ENCODE peak calls at places on chromosomes 12 and 14, in four cellular contexts. H is IMR-90, F is transverse colon, N is GM12892. J is an unnamed sample.

GRCh38 chr12:70243510-70244331 is 488 bp downstream of the CNOT2 start:
- DNase-seq in N (peak), F (peak), H (peak), J (peak)

GRCh38 chr12:30823140-30823669 is 68.5 kb upstream of the CAPRIN2 start:
- DNase-seq in H (no peak), N (peak), F (peak), J (peak)

GRCh38 chr12:131245564-131246355 is 292.1 kb downstream of the ADGRD1 start:
- DNase-seq in F (no peak), N (no peak), H (no peak), J (no peak)

GRCh38 chr12:23684121-23684520 is 265.3 kb downstream of the SOX5 start:
- DNase-seq in H (no peak), N (no peak), F (no peak), J (no peak)

GRCh38 chr12:50062733-50063452 is 5.5 kb downstream of the ASIC1 start:
- DNase-seq in N (no peak), H (peak), F (no peak), J (no peak)

GRCh38 chr12:80269953-80270552 is 170.7 kb downstream of the OTOGL start:
- DNase-seq in F (no peak), N (no peak), H (peak), J (peak)

GRCh38 chr12:116885496-116885895 is 4.3 kb upstream of the HRK start:
- DNase-seq in N (no peak), H (no peak), F (no peak), J (no peak)

GRCh38 chr12:58148405-58148804 is 207.0 kb downstream of the ATP23 start:
- DNase-seq in F (no peak), N (no peak), H (peak), J (peak)

GRCh38 chr14:90056821-90057220 is 5.0 kb upstream of the KCNK13 start:
- DNase-seq in N (no peak), H (no peak), F (no peak), J (no peak)

GRCh38 chr12:13952096-13952495 is 29.3 kb downstream of the GRIN2B start:
- DNase-seq in F (no peak), H (no peak), N (no peak), J (no peak)

GRCh38 chr12:26846419-26846818 is 13.4 kb upstream of the ITPR2 start:
- DNase-seq in N (no peak), H (no peak), F (no peak), J (peak)

GRCh38 chr14:65333926-65334687 is 78.4 kb upstream of the FUT8 start:
- DNase-seq in F (peak), N (no peak), H (peak), J (no peak)

GRCh38 chr12:130162267-130162666 is at the start of gene FZD10:
- DNase-seq in F (peak), H (no peak), N (no peak), J (no peak)

GRCh38 chr14:33307691-33308369 is 369.2 kb downstream of the NPAS3 start:
- DNase-seq in H (no peak), N (no peak), F (no peak), J (no peak)

GRCh38 chr12:42140901-42141300 is 3.8 kb downstream of the GXYLT1 start:
- DNase-seq in F (no peak), N (no peak), H (peak), J (no peak)

GRCh38 chr12:130322263-130322662 is 15.4 kb upstream of the PIWIL1 start:
- DNase-seq in H (no peak), F (no peak), N (no peak), J (no peak)

GRCh38 chr14:30295980-30296379 is 263.0 kb upstream of the G2E3 start:
- DNase-seq in F (no peak), H (no peak), N (no peak), J (no peak)

GRCh38 chr12:102478416-102479098 is 1.8 kb downstream of the IGF1 start:
- DNase-seq in F (peak), N (peak), H (no peak), J (no peak)

GRCh38 chr12:108773798-108774788 is 42.8 kb upstream of the CORO1C start:
- DNase-seq in H (peak), F (peak), N (no peak), J (no peak)

GRCh38 chr12:29782285-29782820 is 1.4 kb downstream of the TMTC1 start:
- DNase-seq in H (peak), N (no peak), F (no peak), J (no peak)

GRCh38 chr14:35349496-35349895 is 55.1 kb downstream of the NFKBIA start:
- DNase-seq in F (no peak), H (no peak), N (no peak), J (no peak)

GRCh38 chr12:68259318-68259940 is 6.0 kb upstream of the IL22 start:
- DNase-seq in N (no peak), F (no peak), H (peak), J (no peak)

GRCh38 chr12:131608740-131609665 is 101.9 kb upstream of the SFSWAP start:
- DNase-seq in N (no peak), F (peak), H (peak), J (peak)

GRCh38 chr12:53539526-53539925 is 32.2 kb upstream of the NPFF start:
- DNase-seq in N (no peak), H (no peak), F (no peak), J (no peak)

GRCh38 chr14:31858868-31859267 is 218.2 kb upstream of the ARHGAP5 start:
- DNase-seq in F (no peak), H (peak), N (no peak), J (no peak)

GRCh38 chr12:12723147-12723680 is 6.0 kb downstream of the CDKN1B start:
- DNase-seq in H (peak), F (no peak), N (no peak), J (peak)

GRCh38 chr14:102087762-102088011 is 843 bp upstream of the HSP90AA1 start:
- DNase-seq in F (no peak), H (no peak), N (no peak), J (no peak)

GRCh38 chr12:129762436-129762835 is 141.4 kb downstream of the TMEM132D start:
- DNase-seq in N (no peak), H (no peak), F (no peak), J (no peak)

GRCh38 chr12:7667025-7667575 is 1.4 kb upstream of the APOBEC1 start:
- DNase-seq in H (no peak), F (no peak), N (no peak), J (peak)

GRCh38 chr14:82776958-82777357 is 1243.3 kb upstream of the SEL1L start:
- DNase-seq in H (no peak), F (no peak), N (no peak), J (no peak)

GRCh38 chr14:33676135-33676566 is 274.7 kb downstream of the EGLN3 start:
- DNase-seq in H (no peak), F (peak), N (no peak), J (peak)

GRCh38 chr12:80432061-80432460 is 12.0 kb upstream of the PTPRQ start:
- DNase-seq in N (no peak), H (no peak), F (no peak), J (no peak)

GRCh38 chr12:102950107-102950949 is 7.1 kb upstream of the ASCL1 start:
- DNase-seq in F (no peak), N (no peak), H (no peak), J (no peak)

GRCh38 chr14:58362798-58363412 is 32.8 kb upstream of the TOMM20L start:
- DNase-seq in H (peak), F (no peak), N (no peak), J (peak)

GRCh38 chr14:58947816-58948440 is 240.5 kb upstream of the DAAM1 start:
- DNase-seq in H (no peak), N (no peak), F (no peak), J (no peak)

GRCh38 chr14:26281280-26281998 is 316.4 kb downstream of the NOVA1 start:
- DNase-seq in F (no peak), H (peak), N (no peak), J (peak)

GRCh38 chr12:88182431-88182830 is 40.3 kb downstream of the TMTC3 start:
- DNase-seq in F (no peak), N (no peak), H (no peak), J (no peak)

GRCh38 chr12:67827820-67828383 is 161.3 kb upstream of the IFNG-AS1 start:
- DNase-seq in H (peak), F (peak), N (no peak), J (no peak)

DNA sequence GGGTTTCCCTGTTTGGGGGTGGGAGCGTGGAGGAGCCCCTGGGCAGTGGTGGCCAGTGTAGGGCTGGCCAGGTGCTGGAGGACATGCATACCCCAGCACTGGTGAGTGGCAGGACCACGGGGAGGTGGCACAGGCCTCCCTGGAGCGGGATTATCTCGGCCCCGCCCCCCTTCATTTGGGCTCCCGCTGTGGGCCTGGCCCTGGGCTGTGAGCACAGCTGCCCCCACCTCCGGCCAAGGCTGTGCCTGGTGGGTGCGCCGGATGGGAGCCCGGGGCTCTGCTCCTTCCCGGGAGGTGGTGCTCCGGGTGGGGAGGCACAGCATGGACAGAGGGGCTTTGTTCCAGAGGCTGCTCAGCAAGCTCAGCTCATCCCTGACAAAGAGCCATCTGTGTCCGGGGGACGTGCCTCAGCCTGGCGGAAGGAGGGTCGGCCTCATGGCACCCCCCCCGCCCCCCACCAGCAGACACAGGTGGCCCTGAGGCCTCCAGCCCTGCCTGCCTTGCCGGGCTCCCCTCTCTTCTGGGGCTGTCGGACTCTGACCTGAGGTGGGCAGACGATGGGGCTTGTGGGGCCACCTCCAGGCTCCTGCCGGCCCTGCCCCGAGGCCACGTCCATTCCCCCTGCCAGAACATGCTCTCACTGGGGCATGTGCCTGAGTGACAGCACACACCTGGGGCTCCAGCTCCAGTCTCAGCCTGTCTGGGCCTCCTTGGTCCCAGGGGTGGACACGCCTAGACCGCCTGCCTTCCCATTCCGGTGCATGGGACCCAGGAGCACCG is 8.4 kb downstream of the TEDC1 start:
- DNase-seq in H (no peak), N (peak), F (no peak), J (no peak)
- TF ChIP-seq POLR2A in H (no peak), N (no peak), F (no peak), J (no peak)

GRCh38 chr12:64610660-64611429 is 550 bp downstream of the RASSF3 start:
- DNase-seq in N (peak), F (peak), H (peak), J (peak)

GRCh38 chr12:64608901-64609542 is 1.3 kb upstream of the RASSF3 start:
- DNase-seq in F (peak), H (peak), N (peak), J (peak)

GRCh38 chr12:64609543-64610091 is 678 bp upstream of the RASSF3 start:
- DNase-seq in H (peak), N (no peak), F (no peak), J (peak)

GRCh38 chr12:64611430-64612286 is 1.4 kb downstream of the RASSF3 start:
- DNase-seq in N (no peak), H (peak), F (peak), J (peak)

GRCh38 chr12:64610092-64610659 is at the start of gene RASSF3:
- DNase-seq in H (peak), N (peak), F (peak), J (peak)
- TF ChIP-seq POLR2A in H (no peak), N (peak), F (peak), J (no peak)

GRCh38 chr12:104290320-104290719 is 13.2 kb upstream of the EID3 start:
- DNase-seq in F (no peak), H (no peak), N (no peak), J (no peak)

GRCh38 chr12:104285740-104286537 is 17.6 kb upstream of the EID3 start:
- DNase-seq in F (peak), N (no peak), H (peak), J (no peak)

GRCh38 chr12:104290855-104291254 is 12.7 kb upstream of the EID3 start:
- DNase-seq in N (no peak), H (no peak), F (no peak), J (no peak)

GRCh38 chr12:104286538-104287482 is 16.7 kb upstream of the EID3 start:
- DNase-seq in H (peak), F (peak), N (peak), J (peak)

GRCh38 chr12:104288635-104289258 is 14.8 kb upstream of the EID3 start:
- DNase-seq in H (peak), N (peak), F (peak), J (peak)
- TF ChIP-seq POLR2A in H (peak), N (peak), F (peak), J (peak)

DNA sequence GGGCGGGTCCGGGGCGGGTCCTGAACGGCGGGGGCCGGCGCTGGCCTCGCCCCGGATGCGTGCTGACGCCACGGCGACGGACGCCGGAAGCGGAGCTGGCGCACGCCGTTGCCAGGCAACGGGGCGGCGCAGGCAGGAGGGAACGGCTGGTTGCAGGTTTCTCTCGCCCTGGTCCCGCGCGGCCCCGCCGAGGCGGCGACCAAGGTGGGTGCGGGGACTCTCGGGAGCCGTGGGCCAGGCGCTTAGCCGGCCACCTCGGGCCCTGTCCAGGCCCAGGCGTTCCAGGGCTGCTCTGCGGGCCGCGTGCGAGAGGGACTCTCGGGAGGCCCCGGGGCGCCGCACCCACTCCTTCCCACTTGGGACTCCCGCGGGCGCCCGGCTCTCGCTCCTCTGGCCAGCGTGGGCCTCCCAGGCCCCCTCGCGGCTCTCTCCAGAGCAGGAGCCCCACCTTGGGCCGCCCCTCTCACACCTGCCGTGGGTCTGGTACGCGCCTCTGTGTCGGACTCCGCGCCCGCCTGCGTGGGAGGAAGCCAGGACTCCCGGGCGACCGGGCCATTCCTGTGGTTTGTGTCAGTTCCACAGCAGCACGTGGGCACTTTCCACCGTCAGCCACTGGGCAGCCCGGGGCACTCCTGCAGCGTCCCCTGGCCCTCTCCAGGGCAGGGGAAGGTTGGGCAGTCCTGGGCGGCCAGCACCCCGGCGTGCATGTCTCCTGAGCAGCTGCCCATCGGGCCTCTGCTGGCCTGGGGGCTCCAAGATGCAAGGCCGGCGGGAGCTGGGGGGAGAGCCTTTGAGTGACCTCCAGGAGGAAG is at the start of gene CLBA1:
- DNase-seq in H (peak), N (peak), F (peak), J (peak)
- TF ChIP-seq POLR2A in H (no peak), N (no peak), F (no peak), J (peak)

DNA sequence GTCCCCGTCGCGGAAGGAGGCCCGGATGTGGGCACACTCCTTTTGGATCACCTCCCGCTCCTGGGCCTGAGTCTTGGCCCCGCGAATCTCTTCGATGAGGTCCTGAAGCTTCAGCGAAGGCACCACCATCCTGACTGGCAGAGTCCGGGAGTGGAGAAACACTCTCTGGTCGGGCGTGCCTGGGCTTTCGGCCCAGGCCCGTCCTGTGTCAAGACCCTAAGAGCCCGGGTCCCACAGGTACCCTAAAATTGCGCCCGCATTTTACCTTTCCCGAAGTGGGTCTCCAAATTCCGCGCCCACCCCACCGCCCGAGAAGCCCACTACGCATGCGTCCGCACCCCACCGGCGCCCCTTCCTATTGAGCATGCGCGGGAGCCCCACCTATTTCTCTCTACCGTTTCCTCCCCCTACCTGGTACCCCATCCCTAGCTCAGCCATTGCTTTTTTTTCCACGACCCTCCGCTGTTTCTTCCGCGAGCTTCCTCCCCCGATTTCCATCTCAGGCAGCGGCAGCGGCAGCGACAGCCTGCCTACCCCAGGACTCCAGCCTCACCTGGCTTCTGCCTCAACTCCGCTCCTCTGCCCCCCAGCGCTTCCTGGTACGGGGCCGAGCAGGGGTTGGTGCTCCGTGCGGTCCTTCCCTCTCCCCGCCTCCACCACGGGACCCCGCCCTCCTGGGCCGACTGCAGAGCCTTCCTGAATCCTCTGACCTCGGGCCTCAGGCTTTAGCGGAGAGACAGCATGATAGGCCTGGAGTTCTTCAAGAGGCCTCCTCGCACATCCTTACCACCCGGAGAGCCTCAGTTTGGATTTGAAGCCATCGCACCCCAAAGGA is at the start of gene AP1G2:
- DNase-seq in F (peak), N (peak), H (peak), J (peak)
- TF ChIP-seq POLR2A in F (peak), N (peak), H (no peak), J (peak)

J was measured in erythroblast.